ENCODE peak calls at places on chromosomes 4 and X, in ten cellular contexts. One of them, this sample, is unnamed.

GRCh38 chr4:145788765-145789164 is 108.8 kb downstream of the C4orf51 start:
- DNase-seq in SK-N-SH: no peak
- DNase-seq in HepG2: no peak
- DNase-seq in transverse colon: no peak
- DNase-seq in H1: no peak
- DNase-seq in Panc1: no peak
- DNase-seq in suprapubic skin: no peak
- DNase-seq in endothelial cell of umbilical vein: no peak
- DNase-seq in GM23338: no peak
- DNase-seq in stomach: no peak
- DNase-seq in this sample: no peak

GRCh38 chr4:48949518-48950207 is 36.4 kb upstream of the CWH43 start:
- DNase-seq in Panc1: no peak
- DNase-seq in GM23338: no peak
- DNase-seq in transverse colon: no peak
- DNase-seq in suprapubic skin: no peak
- DNase-seq in HepG2: no peak
- DNase-seq in stomach: no peak
- DNase-seq in endothelial cell of umbilical vein: no peak
- DNase-seq in H1: no peak
- DNase-seq in SK-N-SH: no peak
- DNase-seq in this sample: no peak

GRCh38 chr4:101682946-101683345 is 107.6 kb upstream of the BANK1 start:
- DNase-seq in GM23338: no peak
- DNase-seq in Panc1: no peak
- DNase-seq in stomach: no peak
- DNase-seq in transverse colon: no peak
- DNase-seq in H1: no peak
- DNase-seq in HepG2: no peak
- DNase-seq in endothelial cell of umbilical vein: no peak
- DNase-seq in SK-N-SH: no peak
- DNase-seq in suprapubic skin: no peak
- DNase-seq in this sample: no peak

GRCh38 chrX:153821066-153821465 is 9.3 kb downstream of the PDZD4 start:
- DNase-seq in transverse colon: no peak
- DNase-seq in stomach: no peak
- DNase-seq in Panc1: no peak
- DNase-seq in GM23338: no peak
- DNase-seq in endothelial cell of umbilical vein: no peak
- DNase-seq in HepG2: no peak
- DNase-seq in suprapubic skin: no peak
- DNase-seq in H1: no peak
- DNase-seq in SK-N-SH: peak; percentile 30
- DNase-seq in this sample: peak; percentile 58

GRCh38 chr4:109301691-109302365 is 630 bp downstream of the COL25A1 start:
- DNase-seq in Panc1: no peak
- DNase-seq in GM23338: peak; percentile 31
- DNase-seq in H1: no peak
- DNase-seq in transverse colon: no peak
- DNase-seq in endothelial cell of umbilical vein: no peak
- DNase-seq in HepG2: no peak
- DNase-seq in suprapubic skin: no peak
- DNase-seq in SK-N-SH: peak; percentile 26
- DNase-seq in stomach: no peak
- DNase-seq in this sample: no peak

GRCh38 chrX:18964026-18964425 is 19.9 kb downstream of the PHKA2 start:
- DNase-seq in SK-N-SH: no peak
- DNase-seq in HepG2: no peak
- DNase-seq in suprapubic skin: no peak
- DNase-seq in H1: no peak
- DNase-seq in Panc1: no peak
- DNase-seq in endothelial cell of umbilical vein: no peak
- DNase-seq in transverse colon: peak; percentile 10
- DNase-seq in GM23338: no peak
- DNase-seq in stomach: no peak
- DNase-seq in this sample: no peak

GRCh38 chr4:163892417-163892816 is 397.9 kb downstream of the TMA16 start:
- DNase-seq in endothelial cell of umbilical vein: no peak
- DNase-seq in stomach: no peak
- DNase-seq in transverse colon: no peak
- DNase-seq in GM23338: no peak
- DNase-seq in HepG2: no peak
- DNase-seq in suprapubic skin: no peak
- DNase-seq in SK-N-SH: no peak
- DNase-seq in Panc1: no peak
- DNase-seq in H1: no peak
- DNase-seq in this sample: no peak

GRCh38 chr4:185210102-185210981 is 944 bp downstream of the SNX25 start:
- DNase-seq in H1: no peak
- DNase-seq in suprapubic skin: peak; percentile 84
- DNase-seq in SK-N-SH: peak; percentile 82
- DNase-seq in stomach: peak; percentile 51
- DNase-seq in transverse colon: peak; percentile 51
- DNase-seq in HepG2: peak; percentile 13
- DNase-seq in GM23338: peak; percentile 62
- DNase-seq in endothelial cell of umbilical vein: peak; percentile 67
- DNase-seq in Panc1: no peak
- DNase-seq in this sample: peak; percentile 92

GRCh38 chr4:91086008-91086407 is 958.8 kb downstream of the CCSER1 start:
- DNase-seq in transverse colon: no peak
- DNase-seq in GM23338: peak; percentile 16
- DNase-seq in Panc1: no peak
- DNase-seq in SK-N-SH: no peak
- DNase-seq in HepG2: no peak
- DNase-seq in H1: no peak
- DNase-seq in suprapubic skin: no peak
- DNase-seq in stomach: no peak
- DNase-seq in endothelial cell of umbilical vein: no peak
- DNase-seq in this sample: no peak
- TF ChIP-seq POLR2AphosphoS5 in transverse colon: no peak
- TF ChIP-seq POLR2AphosphoS5 in GM23338: no peak
- TF ChIP-seq POLR2AphosphoS5 in Panc1: no peak
- TF ChIP-seq POLR2AphosphoS5 in SK-N-SH: no peak
- TF ChIP-seq POLR2AphosphoS5 in HepG2: no peak
- TF ChIP-seq POLR2AphosphoS5 in H1: no peak
- TF ChIP-seq POLR2AphosphoS5 in suprapubic skin: no peak
- TF ChIP-seq POLR2AphosphoS5 in stomach: no peak
- TF ChIP-seq POLR2AphosphoS5 in endothelial cell of umbilical vein: no peak
- TF ChIP-seq POLR2AphosphoS5 in this sample: no peak

DNA sequence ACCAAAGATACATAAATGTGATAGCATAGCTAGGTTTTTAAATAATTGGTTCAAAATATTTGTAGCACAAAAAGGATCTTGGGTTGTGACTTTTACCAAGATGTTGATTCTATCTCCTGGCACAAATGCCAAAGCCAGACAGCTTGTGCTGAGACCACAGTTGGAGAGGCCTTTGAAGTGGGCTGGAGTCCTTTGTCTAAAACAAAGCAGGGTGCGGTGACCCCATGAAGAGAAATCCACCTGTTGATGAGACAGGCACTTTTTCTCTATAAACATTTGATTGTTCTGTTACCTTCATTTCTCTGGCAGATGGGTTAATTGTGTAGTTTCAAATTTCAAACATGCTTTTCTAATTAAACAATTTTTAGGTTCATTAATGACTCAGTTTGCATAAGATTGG is 56.7 kb downstream of the STOX2 start:
- DNase-seq in suprapubic skin: no peak
- DNase-seq in H1: no peak
- DNase-seq in stomach: no peak
- DNase-seq in SK-N-SH: no peak
- DNase-seq in transverse colon: no peak
- DNase-seq in GM23338: peak; percentile 49
- DNase-seq in Panc1: no peak
- DNase-seq in endothelial cell of umbilical vein: no peak
- DNase-seq in HepG2: no peak
- DNase-seq in this sample: no peak
- H3K27ac ChIP-seq in suprapubic skin: no peak overlapping the region
- H3K27ac ChIP-seq in H1: no peak overlapping the region
- H3K27ac ChIP-seq in stomach: no peak overlapping the region
- H3K27ac ChIP-seq in SK-N-SH: no peak overlapping the region
- H3K27ac ChIP-seq in transverse colon: no peak overlapping the region
- H3K27ac ChIP-seq in GM23338: no peak overlapping the region
- H3K27ac ChIP-seq in Panc1: no peak overlapping the region
- H3K27ac ChIP-seq in endothelial cell of umbilical vein: no peak overlapping the region
- H3K27ac ChIP-seq in HepG2: no peak overlapping the region
- H3K27ac ChIP-seq in this sample: no peak overlapping the region

GRCh38 chrX:70476166-70476933 is 31.7 kb downstream of the DLG3 start:
- DNase-seq in transverse colon: no peak
- DNase-seq in Panc1: no peak
- DNase-seq in stomach: no peak
- DNase-seq in HepG2: no peak
- DNase-seq in GM23338: peak; percentile 43
- DNase-seq in SK-N-SH: no peak
- DNase-seq in H1: no peak
- DNase-seq in suprapubic skin: no peak
- DNase-seq in endothelial cell of umbilical vein: no peak
- DNase-seq in this sample: no peak

GRCh38 chrX:70477734-70478075 is 33.1 kb downstream of the DLG3 start:
- DNase-seq in HepG2: peak; percentile 75
- DNase-seq in transverse colon: no peak
- DNase-seq in Panc1: no peak
- DNase-seq in H1: no peak
- DNase-seq in endothelial cell of umbilical vein: no peak
- DNase-seq in stomach: no peak
- DNase-seq in GM23338: no peak
- DNase-seq in suprapubic skin: no peak
- DNase-seq in SK-N-SH: no peak
- DNase-seq in this sample: no peak

GRCh38 chrX:70479197-70479969 is 34.7 kb downstream of the DLG3 start:
- DNase-seq in stomach: no peak
- DNase-seq in SK-N-SH: no peak
- DNase-seq in transverse colon: peak; percentile 48
- DNase-seq in H1: no peak
- DNase-seq in Panc1: peak; percentile 20
- DNase-seq in HepG2: peak; percentile 67
- DNase-seq in GM23338: no peak
- DNase-seq in endothelial cell of umbilical vein: peak; percentile 39
- DNase-seq in suprapubic skin: no peak
- DNase-seq in this sample: no peak

GRCh38 chrX:70478521-70478920 is 33.9 kb downstream of the DLG3 start:
- DNase-seq in endothelial cell of umbilical vein: no peak
- DNase-seq in GM23338: no peak
- DNase-seq in Panc1: no peak
- DNase-seq in stomach: no peak
- DNase-seq in suprapubic skin: no peak
- DNase-seq in H1: no peak
- DNase-seq in transverse colon: no peak
- DNase-seq in HepG2: no peak
- DNase-seq in SK-N-SH: no peak
- DNase-seq in this sample: no peak

DNA sequence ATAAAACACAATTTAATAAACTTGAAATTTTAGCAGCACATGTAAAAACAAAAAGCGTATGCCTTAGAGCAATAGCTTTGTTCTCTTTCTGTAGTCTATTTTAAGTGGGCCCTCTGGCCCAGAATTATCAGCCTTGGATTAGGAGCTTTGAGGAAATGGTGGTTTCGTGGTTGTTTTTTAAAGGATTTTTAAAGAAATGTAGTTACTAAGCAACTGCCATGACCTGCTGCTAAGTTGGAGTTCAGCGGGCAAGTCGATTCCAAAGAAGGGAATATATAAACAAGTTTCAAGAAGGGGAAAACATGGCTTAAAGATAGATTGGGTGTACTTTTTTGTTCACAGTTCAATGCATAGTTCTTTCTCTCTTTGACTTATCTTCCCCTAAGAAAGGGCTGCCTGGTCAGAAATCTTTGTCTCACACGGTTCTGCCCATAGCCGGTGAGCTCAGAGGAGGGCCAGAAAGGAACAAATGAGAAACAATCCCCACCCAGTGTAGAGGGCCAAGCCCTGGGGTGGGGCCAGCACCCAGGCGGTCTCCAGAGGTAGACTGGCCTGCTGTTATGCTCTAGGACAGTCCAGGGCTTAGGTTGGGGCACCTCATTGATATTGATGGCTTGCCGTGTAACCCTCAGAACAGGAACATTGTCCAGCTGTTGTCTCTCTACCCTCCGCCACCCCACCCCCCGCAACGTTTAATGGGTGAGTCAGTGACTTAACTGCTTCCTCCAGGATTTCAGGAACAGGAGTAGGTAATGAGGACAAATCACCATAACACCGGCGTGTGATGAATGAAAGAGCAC is 32.5 kb downstream of the DLG3 start:
- DNase-seq in SK-N-SH: no peak
- DNase-seq in stomach: peak; percentile 39
- DNase-seq in Panc1: no peak
- DNase-seq in transverse colon: peak; percentile 78
- DNase-seq in GM23338: peak; percentile 59
- DNase-seq in suprapubic skin: no peak
- DNase-seq in H1: peak; percentile 36
- DNase-seq in HepG2: no peak
- DNase-seq in endothelial cell of umbilical vein: peak; percentile 55
- DNase-seq in this sample: no peak
- H3K27me3 ChIP-seq in SK-N-SH: no peaks in the 10 kb centered on the region
- H3K27me3 ChIP-seq in stomach: no peaks in the 10 kb centered on the region
- H3K27me3 ChIP-seq in Panc1: no peaks in the 10 kb centered on the region
- H3K27me3 ChIP-seq in transverse colon: no peaks in the 10 kb centered on the region
- H3K27me3 ChIP-seq in GM23338: no peaks in the 10 kb centered on the region
- H3K27me3 ChIP-seq in suprapubic skin: no peaks in the 10 kb centered on the region
- H3K27me3 ChIP-seq in H1: no peaks in the 10 kb centered on the region
- H3K27me3 ChIP-seq in HepG2: no peaks in the 10 kb centered on the region
- H3K27me3 ChIP-seq in endothelial cell of umbilical vein: no peaks in the 10 kb centered on the region
- H3K27me3 ChIP-seq in this sample: no peaks in the 10 kb centered on the region

DNA sequence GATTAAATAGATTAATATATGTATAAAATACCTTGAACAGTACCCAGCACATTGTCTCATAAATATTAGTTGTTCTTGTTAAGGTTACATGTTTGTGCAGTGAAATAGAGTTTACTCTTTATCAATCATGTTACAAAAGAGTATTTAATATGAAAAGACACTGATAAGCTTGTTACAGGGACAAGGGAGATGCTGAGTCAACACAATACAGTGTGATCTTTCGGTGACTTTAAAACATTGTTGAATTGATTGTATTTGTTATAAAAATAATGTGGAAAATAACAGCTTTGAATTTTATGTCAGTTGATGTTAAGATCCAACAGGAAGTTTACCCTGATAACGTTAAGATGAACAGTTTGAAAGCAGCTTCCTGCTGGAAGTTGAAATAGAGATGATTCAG is 1.4 kb upstream of the WDR13 start:
- DNase-seq in GM23338: no peak
- DNase-seq in H1: no peak
- DNase-seq in SK-N-SH: no peak
- DNase-seq in stomach: no peak
- DNase-seq in Panc1: no peak
- DNase-seq in endothelial cell of umbilical vein: peak; percentile 15
- DNase-seq in HepG2: no peak
- DNase-seq in suprapubic skin: no peak
- DNase-seq in transverse colon: no peak
- DNase-seq in this sample: no peak
- TF ChIP-seq POLR2AphosphoS5 in GM23338: no peak
- TF ChIP-seq POLR2AphosphoS5 in H1: no peak
- TF ChIP-seq POLR2AphosphoS5 in SK-N-SH: no peak
- TF ChIP-seq POLR2AphosphoS5 in stomach: no peak
- TF ChIP-seq POLR2AphosphoS5 in Panc1: no peak
- TF ChIP-seq POLR2AphosphoS5 in endothelial cell of umbilical vein: no peak
- TF ChIP-seq POLR2AphosphoS5 in HepG2: no peak
- TF ChIP-seq POLR2AphosphoS5 in suprapubic skin: no peak
- TF ChIP-seq POLR2AphosphoS5 in transverse colon: no peak
- TF ChIP-seq POLR2AphosphoS5 in this sample: no peak

GRCh38 chr4:3442959-3443749 is 1.4 kb downstream of the HGFAC start:
- DNase-seq in GM23338: peak; percentile 64
- DNase-seq in endothelial cell of umbilical vein: peak; percentile 27
- DNase-seq in HepG2: peak; percentile 39
- DNase-seq in Panc1: no peak
- DNase-seq in suprapubic skin: no peak
- DNase-seq in SK-N-SH: peak; percentile 94
- DNase-seq in H1: no peak
- DNase-seq in stomach: peak; percentile 52
- DNase-seq in transverse colon: peak; percentile 47
- DNase-seq in this sample: peak; percentile 88
- H3K27ac ChIP-seq in GM23338: no peak overlapping the region
- H3K27ac ChIP-seq in endothelial cell of umbilical vein: no peak overlapping the region
- H3K27ac ChIP-seq in HepG2: peak overlapping the region; percentile 89
- H3K27ac ChIP-seq in Panc1: no peak overlapping the region
- H3K27ac ChIP-seq in suprapubic skin: no peak overlapping the region
- H3K27ac ChIP-seq in SK-N-SH: no peak overlapping the region
- H3K27ac ChIP-seq in H1: no peak overlapping the region
- H3K27ac ChIP-seq in stomach: no peak overlapping the region
- H3K27ac ChIP-seq in transverse colon: no peak overlapping the region
- H3K27ac ChIP-seq in this sample: no peak overlapping the region